ENCODE peak calls at places on chromosomes 12 and 14, in nine cellular contexts. L is A549, D is stomach, H is fibroblast of mammary gland, I is glutamatergic neuron, Y is endothelial cell of umbilical vein, W is tibial artery, O is HCT116, A is cardiac fibroblast. U is an unnamed sample.

GRCh38 chr12:64990991-64991570 is 130.0 kb downstream of the WIF1 start:
- DNase-seq in I (no peak), L (no peak), D (no peak), A (peak), H (peak), O (no peak), Y (no peak), W (no peak), U (no peak)

GRCh38 chr14:99606359-99606758 is 2.4 kb upstream of the CCDC85C start:
- DNase-seq in I (no peak), D (no peak), H (no peak), Y (no peak), W (no peak), L (no peak), O (no peak), A (no peak), U (no peak)

GRCh38 chr12:6697584-6698351 is 2.8 kb downstream of the PIANP start:
- DNase-seq in A (peak), O (peak), D (peak), W (no peak), L (peak), I (peak), H (peak), Y (peak), U (peak)

GRCh38 chr14:87252103-87252502 is 740.9 kb downstream of the GALC start:
- DNase-seq in Y (no peak), L (no peak), H (no peak), A (no peak), W (no peak), O (no peak), D (no peak), I (no peak), U (no peak)

GRCh38 chr12:51921017-51921725 is 13.9 kb downstream of the ACVRL1 start:
- DNase-seq in I (peak), D (no peak), O (no peak), A (no peak), H (no peak), W (no peak), Y (no peak), L (no peak), U (no peak)

GRCh38 chr12:48788522-48788851 is 402 bp downstream of the ADCY6 start:
- DNase-seq in O (no peak), H (no peak), L (no peak), A (no peak), W (no peak), Y (peak), D (no peak), I (peak), U (no peak)

GRCh38 chr12:56941299-56942017 is 7.2 kb upstream of the SDR9C7 start:
- DNase-seq in W (no peak), H (peak), L (peak), D (no peak), A (peak), O (peak), Y (no peak), I (no peak), U (peak)

GRCh38 chr12:85155791-85156190 is 119.6 kb downstream of the LRRIQ1 start:
- DNase-seq in I (no peak), Y (peak), D (no peak), A (peak), H (peak), W (no peak), O (peak), L (peak), U (no peak)

GRCh38 chr14:29681308-29681707 is 246.3 kb downstream of the PRKD1 start:
- DNase-seq in I (no peak), W (no peak), Y (peak), D (no peak), A (peak), H (peak), L (no peak), O (no peak), U (no peak)

DNA sequence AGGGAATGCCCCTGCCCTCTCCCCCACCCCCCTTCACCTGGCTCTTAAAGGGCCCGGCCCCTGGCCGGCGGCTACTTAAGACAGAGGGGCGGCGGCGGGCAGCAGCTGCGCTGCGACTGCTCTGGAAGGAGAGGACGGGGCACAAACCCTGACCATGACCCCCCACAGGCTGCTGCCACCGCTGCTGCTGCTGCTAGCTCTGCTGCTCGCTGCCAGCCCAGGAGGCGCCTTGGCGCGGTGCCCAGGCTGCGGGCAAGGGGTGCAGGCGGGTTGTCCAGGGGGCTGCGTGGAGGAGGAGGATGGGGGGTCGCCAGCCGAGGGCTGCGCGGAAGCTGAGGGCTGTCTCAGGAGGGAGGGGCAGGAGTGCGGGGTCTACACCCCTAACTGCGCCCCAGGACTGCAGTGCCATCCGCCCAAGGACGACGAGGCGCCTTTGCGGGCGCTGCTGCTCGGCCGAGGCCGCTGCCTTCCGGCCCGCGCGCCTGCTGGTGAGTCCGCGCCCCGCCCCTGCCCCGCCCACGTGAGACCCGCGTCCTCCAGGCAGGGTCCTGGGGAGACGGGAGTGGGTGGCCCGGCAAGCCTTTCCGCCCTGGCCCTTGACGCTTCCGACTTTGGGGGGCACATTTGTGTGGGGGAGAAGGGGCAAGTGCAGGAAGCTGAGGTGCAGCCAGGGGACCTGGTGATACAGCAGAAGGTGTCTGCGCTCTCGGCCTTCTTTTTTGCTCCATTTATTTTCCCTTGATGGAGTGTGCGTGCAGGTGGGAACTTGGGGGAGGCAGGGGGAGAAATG is at the start of gene IGFBP6:
- DNase-seq in D (peak), I (peak), A (peak), H (peak), W (peak), O (no peak), Y (peak), L (peak), U (peak)
- TF ChIP-seq CTCF in D (peak), I (no peak), A (no peak), H (no peak), W (peak), O (no peak), Y (no peak), L (no peak), U (no peak)

GRCh38 chr12:7966558-7966957 is 30.6 kb upstream of the SLC2A3 start:
- DNase-seq in I (no peak), W (no peak), L (no peak), Y (no peak), D (no peak), O (no peak), H (peak), A (peak), U (no peak)

GRCh38 chr12:7972734-7973488 is 36.9 kb upstream of the SLC2A3 start:
- DNase-seq in I (no peak), H (no peak), Y (no peak), L (no peak), D (no peak), O (no peak), A (no peak), W (no peak), U (no peak)

DNA sequence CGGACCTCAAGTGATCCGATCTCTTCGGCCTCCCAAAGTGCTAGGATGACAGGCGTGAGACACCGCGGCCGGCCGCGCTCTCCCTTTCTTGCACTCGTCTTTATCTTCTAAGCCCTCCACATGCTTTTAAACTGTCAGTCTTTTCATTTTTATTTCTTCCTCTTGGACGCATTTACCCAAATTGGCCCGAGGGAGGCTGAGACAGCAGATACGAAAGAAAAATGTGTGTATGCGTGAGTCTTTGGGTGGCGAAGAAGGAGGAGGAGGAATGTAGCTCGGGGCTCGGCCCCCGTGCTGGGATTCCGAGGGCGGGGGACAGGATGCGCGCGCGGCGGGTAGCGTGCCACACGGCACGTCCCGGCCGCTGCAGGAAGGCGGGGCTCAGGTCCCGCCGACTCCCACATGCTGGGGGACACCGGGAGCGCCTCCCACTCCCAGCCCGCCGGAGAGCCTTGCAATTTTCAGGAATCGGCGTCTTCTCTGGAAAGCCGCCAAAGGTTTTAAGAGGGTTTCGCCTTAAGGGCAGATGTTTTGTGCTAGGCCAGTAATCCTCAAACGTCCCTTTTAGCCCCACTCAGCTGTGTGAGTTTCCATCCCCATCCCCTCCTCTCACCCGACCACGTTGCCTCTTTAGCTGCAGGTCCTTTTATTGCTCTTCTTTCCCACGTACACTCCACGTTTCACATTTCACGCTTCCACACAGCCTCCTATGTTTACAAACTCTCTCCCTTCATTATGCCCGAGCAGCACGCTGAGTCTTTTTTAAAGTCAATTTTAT is 34.7 kb upstream of the SLC2A3 start:
- DNase-seq in W (peak), D (peak), I (peak), A (peak), L (peak), O (peak), H (peak), Y (peak), U (peak)
- TF ChIP-seq CTCF in W (peak), D (no peak), I (peak), A (no peak), L (no peak), O (no peak), H (no peak), Y (no peak), U (no peak)

GRCh38 chr12:18320036-18320617 is 58.8 kb downstream of the PIK3C2G start:
- DNase-seq in H (peak), I (no peak), L (peak), D (no peak), A (peak), O (peak), W (no peak), Y (peak), U (no peak)
- TF ChIP-seq CTCF in H (peak), I (peak), L (peak), D (peak), A (peak), O (peak), W (peak), Y (peak), U (peak)

GRCh38 chr12:59873136-59873535 is 277.3 kb downstream of the SLC16A7 start:
- DNase-seq in A (no peak), W (no peak), Y (no peak), H (peak), D (no peak), L (no peak), O (no peak), I (no peak), U (no peak)
- TF ChIP-seq CTCF in A (no peak), W (no peak), Y (no peak), H (no peak), D (no peak), L (no peak), O (no peak), I (no peak), U (no peak)

GRCh38 chr12:126617312-126617711 is 1552.1 kb downstream of the AACS start:
- DNase-seq in H (peak), D (no peak), L (peak), Y (no peak), W (no peak), I (no peak), A (peak), O (no peak), U (no peak)
- TF ChIP-seq CTCF in H (peak), D (no peak), L (no peak), Y (no peak), W (no peak), I (no peak), A (no peak), O (no peak), U (no peak)

GRCh38 chr12:58105225-58106119 is 164.1 kb downstream of the ATP23 start:
- DNase-seq in I (no peak), D (no peak), O (no peak), W (no peak), H (peak), L (peak), A (peak), Y (peak), U (no peak)
- TF ChIP-seq CTCF in I (no peak), D (no peak), O (no peak), W (no peak), H (peak), L (no peak), A (peak), Y (no peak), U (no peak)

GRCh38 chr14:104588066-104588857 is 8.7 kb downstream of the C14orf180 start:
- DNase-seq in A (no peak), H (no peak), L (no peak), Y (no peak), D (peak), I (no peak), O (no peak), W (no peak), U (no peak)
- TF ChIP-seq CTCF in A (no peak), H (no peak), L (no peak), Y (no peak), D (no peak), I (no peak), O (no peak), W (no peak), U (no peak)

GRCh38 chr12:79344855-79345840 is 345.6 kb downstream of the PAWR start:
- DNase-seq in W (no peak), Y (peak), A (peak), O (peak), I (no peak), L (peak), D (no peak), H (peak), U (peak)
- TF ChIP-seq CTCF in W (no peak), Y (peak), A (peak), O (peak), I (peak), L (peak), D (peak), H (peak), U (peak)

GRCh38 chr12:9087087-9087835 is 28.5 kb downstream of the A2M start:
- DNase-seq in O (no peak), W (no peak), H (no peak), L (no peak), D (no peak), A (no peak), Y (no peak), I (no peak), U (no peak)
- TF ChIP-seq CTCF in O (no peak), W (no peak), H (no peak), L (no peak), D (no peak), A (no peak), Y (no peak), I (no peak), U (no peak)

U was measured in thyroid gland.